ENCODE peak calls at places on chromosomes 2 and 18, in five cellular contexts. O, S, Q, P and E are unnamed samples.

GRCh38 chr2:33378551-33379220 is 97.8 kb upstream of the RASGRP3 start:
- DNase-seq in O (no peak), S (no peak), Q (no peak), P (no peak), E (no peak)

GRCh38 chr18:44586782-44587524 is 93.7 kb upstream of the SETBP1 start:
- DNase-seq in O (no peak), S (no peak), Q (no peak), P (no peak), E (no peak)

GRCh38 chr2:236675051-236675450 is 105.4 kb downstream of the ACKR3 start:
- DNase-seq in O (no peak), S (no peak), Q (no peak), P (no peak), E (peak; percentile 71)

GRCh38 chr2:48398285-48399135 is 131.4 kb upstream of the STON1 start:
- DNase-seq in O (no peak), S (no peak), Q (no peak), P (no peak), E (no peak)

GRCh38 chr2:181426687-181427086 is 30.5 kb upstream of the ITGA4 start:
- DNase-seq in O (no peak), S (no peak), Q (no peak), P (no peak), E (no peak)

GRCh38 chr2:171318463-171318934 is 115.3 kb downstream of the METTL8 start:
- DNase-seq in O (no peak), S (no peak), Q (no peak), P (no peak), E (no peak)

GRCh38 chr2:52395912-52396311 is 1364.0 kb upstream of the NRXN1 start:
- DNase-seq in O (no peak), S (no peak), Q (no peak), P (no peak), E (no peak)

GRCh38 chr2:38106420-38107182 is 30.6 kb upstream of the CYP1B1 start:
- DNase-seq in O (no peak), S (no peak), Q (no peak), P (peak; percentile 93), E (no peak)

GRCh38 chr18:23337599-23338444 is 115.3 kb upstream of the RIOK3 start:
- DNase-seq in O (no peak), S (no peak), Q (no peak), P (peak; percentile 44), E (no peak)

GRCh38 chr18:41197967-41198366 is 757.1 kb upstream of the PIK3C3 start:
- DNase-seq in O (no peak), S (no peak), Q (no peak), P (no peak), E (no peak)

GRCh38 chr18:49251451-49251850 is 209.0 kb downstream of the DYM start:
- DNase-seq in O (no peak), S (no peak), Q (no peak), P (no peak), E (no peak)

GRCh38 chr2:217947341-217948316 is 55.2 kb downstream of the TNS1 start:
- DNase-seq in O (peak; percentile 29), S (no peak), Q (no peak), P (no peak), E (no peak)

GRCh38 chr2:171922230-171923022 is at the start of gene HAT1:
- DNase-seq in O (peak; percentile 99), S (peak; percentile 97), Q (peak; percentile 98), P (peak; percentile 98), E (peak; percentile 99)

GRCh38 chr2:178767099-178768060 is 39.8 kb downstream of the TTN start:
- DNase-seq in O (no peak), S (no peak), Q (no peak), P (no peak), E (no peak)

GRCh38 chr2:146874260-146874658 is 970.6 kb upstream of the ACVR2A start:
- DNase-seq in O (no peak), S (no peak), Q (no peak), P (peak; percentile 61), E (peak; percentile 18)

GRCh38 chr2:240340361-240340761 is 95.1 kb upstream of the GPC1 start:
- DNase-seq in O (no peak), S (no peak), Q (no peak), P (no peak), E (no peak)

GRCh38 chr2:207133862-207134519 is 31.8 kb downstream of the KLF7 start:
- DNase-seq in O (peak; percentile 79), S (no peak), Q (peak; percentile 81), P (no peak), E (no peak)

GRCh38 chr2:17599617-17600016 is 59.1 kb downstream of the VSNL1 start:
- DNase-seq in O (no peak), S (no peak), Q (no peak), P (peak; percentile 70), E (no peak)

DNA sequence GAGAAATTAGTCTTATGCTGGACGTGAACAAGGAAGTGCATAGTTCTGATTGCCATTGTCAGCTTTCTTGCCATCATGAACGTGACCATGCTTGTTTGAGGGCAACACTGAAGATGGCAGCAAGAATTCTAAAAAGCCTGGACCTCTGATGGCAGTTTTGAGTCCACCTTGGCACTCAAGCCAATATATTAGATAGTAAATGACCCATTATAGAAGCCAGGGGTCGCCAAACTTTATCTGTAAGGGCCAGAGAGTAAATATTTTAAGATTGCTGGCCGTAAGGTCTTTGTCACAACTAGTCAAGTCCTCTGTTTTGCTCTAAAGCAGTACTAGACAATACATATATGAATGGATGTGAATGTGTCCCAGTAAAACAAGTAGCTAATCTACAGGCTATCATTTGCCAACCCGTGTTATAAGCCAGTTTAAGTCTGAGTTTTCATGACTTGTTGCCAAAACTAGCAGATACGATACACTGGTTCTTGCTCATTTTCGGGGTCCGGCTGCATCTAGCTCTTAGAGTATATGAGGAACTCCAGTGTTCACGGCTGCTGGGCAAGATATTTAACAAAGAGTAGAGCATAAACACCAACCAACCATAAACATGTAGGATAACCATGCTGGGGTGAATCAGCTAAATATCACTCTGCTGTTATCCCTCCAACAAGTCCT is 73.1 kb upstream of the PELI1 start:
- DNase-seq in O (no peak), S (no peak), Q (no peak), P (no peak), E (no peak)
- H3K4me1 ChIP-seq in O (no peaks in the 10 kb centered on the region), S (no peaks in the 10 kb centered on the region), Q (peaks cover 21% of the 10 kb centered on the region), P (peaks cover 23% of the 10 kb centered on the region), E (peaks cover 9% of the 10 kb centered on the region)

GRCh38 chr18:76722224-76723061 is 99.9 kb upstream of the ZNF236 start:
- DNase-seq in O (no peak), S (no peak), Q (no peak), P (no peak), E (no peak)
- H3K4me1 ChIP-seq in O (no peaks in the 10 kb centered on the region), S (no peaks in the 10 kb centered on the region), Q (no peaks in the 10 kb centered on the region), P (no peaks in the 10 kb centered on the region), E (no peaks in the 10 kb centered on the region)

GRCh38 chr2:46302005-46302696 is 4.9 kb downstream of the EPAS1 start:
- DNase-seq in O (no peak), S (no peak), Q (no peak), P (no peak), E (no peak)

GRCh38 chr2:46305177-46305576 is 8.0 kb downstream of the EPAS1 start:
- DNase-seq in O (no peak), S (no peak), Q (no peak), P (no peak), E (peak; percentile 77)

GRCh38 chr2:46303822-46304221 is 6.6 kb downstream of the EPAS1 start:
- DNase-seq in O (no peak), S (no peak), Q (no peak), P (no peak), E (no peak)

GRCh38 chr2:46304635-46305034 is 7.4 kb downstream of the EPAS1 start:
- DNase-seq in O (no peak), S (no peak), Q (no peak), P (no peak), E (no peak)

GRCh38 chr2:46303233-46303632 is 6.0 kb downstream of the EPAS1 start:
- DNase-seq in O (no peak), S (no peak), Q (no peak), P (no peak), E (peak; percentile 6)
- H3K4me1 ChIP-seq in O (peaks cover 3% of the 10 kb centered on the region), S (peaks cover 10% of the 10 kb centered on the region), Q (peaks cover 31% of the 10 kb centered on the region), P (peaks cover 80% of the 10 kb centered on the region), E (peaks cover 31% of the 10 kb centered on the region)

DNA sequence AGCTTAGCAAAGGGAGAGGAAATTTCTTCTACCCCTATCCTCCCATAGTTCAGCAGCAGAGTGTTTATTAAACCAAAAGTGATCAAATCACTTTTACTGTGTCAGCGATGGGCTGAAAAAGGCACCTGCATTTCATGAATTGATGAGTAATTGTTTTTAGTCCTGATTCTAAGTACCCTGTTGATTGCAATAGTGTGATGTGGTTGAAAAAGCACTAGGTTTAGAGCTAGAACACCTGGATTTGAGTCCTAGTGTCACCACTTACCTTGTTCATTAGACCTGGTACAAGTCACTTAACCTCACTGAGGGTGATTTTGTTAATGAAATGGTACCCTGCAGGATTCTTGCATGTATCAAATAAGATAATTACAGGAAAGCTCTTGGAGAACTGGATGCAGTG is 289.4 kb downstream of the PARD3B start:
- DNase-seq in O (no peak), S (no peak), Q (no peak), P (no peak), E (no peak)
- H3K4me1 ChIP-seq in O (no peaks in the 10 kb centered on the region), S (no peaks in the 10 kb centered on the region), Q (no peaks in the 10 kb centered on the region), P (no peaks in the 10 kb centered on the region), E (no peaks in the 10 kb centered on the region)

GRCh38 chr2:9261231-9261883 is 54.7 kb downstream of the ASAP2 start:
- DNase-seq in O (no peak), S (no peak), Q (no peak), P (no peak), E (peak; percentile 10)
- H3K4me1 ChIP-seq in O (peaks cover 37% of the 10 kb centered on the region), S (no peaks in the 10 kb centered on the region), Q (peaks cover 24% of the 10 kb centered on the region), P (peaks cover 8% of the 10 kb centered on the region), E (peaks cover 14% of the 10 kb centered on the region)

GRCh38 chr2:54502731-54503130 is 46.6 kb downstream of the SPTBN1 start:
- DNase-seq in O (no peak), S (no peak), Q (no peak), P (no peak), E (no peak)

GRCh38 chr2:54503828-54504227 is 47.7 kb downstream of the SPTBN1 start:
- DNase-seq in O (no peak), S (no peak), Q (no peak), P (no peak), E (no peak)

GRCh38 chr2:54500404-54501147 is 44.4 kb downstream of the SPTBN1 start:
- DNase-seq in O (no peak), S (no peak), Q (peak; percentile 68), P (no peak), E (no peak)

GRCh38 chr2:54504866-54505265 is 48.7 kb downstream of the SPTBN1 start:
- DNase-seq in O (no peak), S (no peak), Q (no peak), P (no peak), E (no peak)

GRCh38 chr2:54503192-54503591 is 47.1 kb downstream of the SPTBN1 start:
- DNase-seq in O (no peak), S (no peak), Q (no peak), P (no peak), E (peak; percentile 25)
- H3K4me1 ChIP-seq in O (peaks cover 31% of the 10 kb centered on the region), S (no peaks in the 10 kb centered on the region), Q (peaks cover 55% of the 10 kb centered on the region), P (no peaks in the 10 kb centered on the region), E (peaks cover 11% of the 10 kb centered on the region)

GRCh38 chr2:96264656-96265348 is 995 bp downstream of the TMEM127 start:
- DNase-seq in O (no peak), S (peak; percentile 68), Q (peak; percentile 69), P (no peak), E (no peak)
- H3K4me1 ChIP-seq in O (peaks cover 22% of the 10 kb centered on the region), S (peaks cover 17% of the 10 kb centered on the region), Q (peaks cover 53% of the 10 kb centered on the region), P (peaks cover 54% of the 10 kb centered on the region), E (peaks cover 14% of the 10 kb centered on the region)

GRCh38 chr2:16471031-16471430 is 194.6 kb downstream of the CYRIA start:
- DNase-seq in O (no peak), S (no peak), Q (no peak), P (no peak), E (no peak)
- H3K4me1 ChIP-seq in O (no peaks in the 10 kb centered on the region), S (no peaks in the 10 kb centered on the region), Q (no peaks in the 10 kb centered on the region), P (no peaks in the 10 kb centered on the region), E (no peaks in the 10 kb centered on the region)

GRCh38 chr2:120576509-120577474 is 158.9 kb upstream of the GLI2 start:
- DNase-seq in O (peak; percentile 55), S (no peak), Q (peak; percentile 76), P (peak; percentile 57), E (peak; percentile 37)
- H3K4me1 ChIP-seq in O (peaks cover 5% of the 10 kb centered on the region), S (no peaks in the 10 kb centered on the region), Q (peaks cover 8% of the 10 kb centered on the region), P (no peaks in the 10 kb centered on the region), E (no peaks in the 10 kb centered on the region)